ENCODE peak calls at places on chromosomes 2 and 18, in four cellular contexts. A is lower lobe of right lung, Q is HCT116, D is HuH-7.5. H is an unnamed sample.

GRCh38 chr18:78739115-78739514 is 240.5 kb upstream of the SALL3 start:
- DNase-seq in A (no peak), Q (no peak), D (no peak), H (no peak)

GRCh38 chr18:45627204-45627526 is 11.9 kb downstream of the SLC14A2 start:
- DNase-seq in A (no peak), Q (no peak), D (no peak), H (no peak)

GRCh38 chr2:98936133-98936916 is at the start of gene CRACDL:
- DNase-seq in A (no peak), Q (no peak), D (peak; percentile 78), H (no peak)

GRCh38 chr2:225889452-225889851 is 489.9 kb downstream of the NYAP2 start:
- DNase-seq in A (no peak), Q (peak; percentile 60), D (peak; percentile 9), H (no peak)

GRCh38 chr18:52442686-52443085 is 102.7 kb downstream of the DCC start:
- DNase-seq in A (no peak), Q (no peak), D (no peak), H (no peak)

GRCh38 chr2:196963043-196963442 is 36.5 kb upstream of the PGAP1 start:
- DNase-seq in A (no peak), Q (no peak), D (no peak), H (no peak)

GRCh38 chr2:84830095-84830494 is 50.8 kb downstream of the TRABD2A start:
- DNase-seq in A (peak; percentile 75), Q (no peak), D (no peak), H (peak; percentile 85)

GRCh38 chr2:216341151-216341550 is 31.1 kb downstream of the MARCHF4 start:
- DNase-seq in A (no peak), Q (no peak), D (no peak), H (no peak)

GRCh38 chr2:239116456-239117246 is 268.8 kb downstream of the TWIST2 start:
- DNase-seq in A (no peak), Q (no peak), D (no peak), H (no peak)

GRCh38 chr2:241820625-241821384 is 11.8 kb downstream of the NEU4 start:
- DNase-seq in A (peak; percentile 30), Q (no peak), D (no peak), H (peak; percentile 77)

GRCh38 chr18:10927980-10928605 is 221.3 kb downstream of the PIEZO2 start:
- DNase-seq in A (no peak), Q (no peak), D (no peak), H (no peak)

GRCh38 chr2:84527137-84528129 is 11.1 kb downstream of the DNAH6 start:
- DNase-seq in A (no peak), Q (no peak), D (no peak), H (no peak)

GRCh38 chr2:240392948-240393830 is 42.3 kb upstream of the GPC1 start:
- DNase-seq in A (peak; percentile 24), Q (no peak), D (no peak), H (peak; percentile 67)

H was measured in posterior vena cava.